ENCODE peak calls at places on chromosome 15, in four cellular contexts. One of them, this sample, is unnamed.

GRCh38 chr15:59437473-59437776 is 561 bp upstream of the FAM81A start:
- DNase-seq in PC-3: no peak
- DNase-seq in activated CD4-positive, alpha-beta memory T cell treated with anti-CD3 and anti-CD28 coated beads for 36 hours: no peak
- DNase-seq in astrocyte of the spinal cord: no peak
- DNase-seq in this sample: no peak

GRCh38 chr15:61228025-61228901 is 839 bp downstream of the RORA start:
- DNase-seq in PC-3: peak
- DNase-seq in activated CD4-positive, alpha-beta memory T cell treated with anti-CD3 and anti-CD28 coated beads for 36 hours: no peak
- DNase-seq in astrocyte of the spinal cord: peak
- DNase-seq in this sample: peak

GRCh38 chr15:44215594-44215993 is 20.5 kb upstream of the FRMD5 start:
- DNase-seq in PC-3: peak
- DNase-seq in activated CD4-positive, alpha-beta memory T cell treated with anti-CD3 and anti-CD28 coated beads for 36 hours: no peak
- DNase-seq in astrocyte of the spinal cord: peak
- DNase-seq in this sample: peak

GRCh38 chr15:61613729-61614128 is 384.6 kb upstream of the RORA start:
- DNase-seq in PC-3: no peak
- DNase-seq in activated CD4-positive, alpha-beta memory T cell treated with anti-CD3 and anti-CD28 coated beads for 36 hours: no peak
- DNase-seq in astrocyte of the spinal cord: peak
- DNase-seq in this sample: peak

GRCh38 chr15:77083381-77084160 is 12.7 kb upstream of the TSPAN3 start:
- DNase-seq in PC-3: no peak
- DNase-seq in activated CD4-positive, alpha-beta memory T cell treated with anti-CD3 and anti-CD28 coated beads for 36 hours: peak
- DNase-seq in astrocyte of the spinal cord: peak
- DNase-seq in this sample: peak

GRCh38 chr15:96020133-96020532 is 310.4 kb upstream of the NR2F2 start:
- DNase-seq in PC-3: no peak
- DNase-seq in activated CD4-positive, alpha-beta memory T cell treated with anti-CD3 and anti-CD28 coated beads for 36 hours: no peak
- DNase-seq in astrocyte of the spinal cord: no peak
- DNase-seq in this sample: no peak

GRCh38 chr15:31271706-31272557 is 54.7 kb upstream of the KLF13 start:
- DNase-seq in PC-3: no peak
- DNase-seq in activated CD4-positive, alpha-beta memory T cell treated with anti-CD3 and anti-CD28 coated beads for 36 hours: peak
- DNase-seq in astrocyte of the spinal cord: no peak
- DNase-seq in this sample: no peak

GRCh38 chr15:84715442-84716035 is 400 bp downstream of the SEC11A start:
- DNase-seq in PC-3: peak
- DNase-seq in activated CD4-positive, alpha-beta memory T cell treated with anti-CD3 and anti-CD28 coated beads for 36 hours: peak
- DNase-seq in astrocyte of the spinal cord: peak
- DNase-seq in this sample: no peak

GRCh38 chr15:56869573-56869972 is 48.9 kb upstream of the TCF12 start:
- DNase-seq in PC-3: no peak
- DNase-seq in activated CD4-positive, alpha-beta memory T cell treated with anti-CD3 and anti-CD28 coated beads for 36 hours: peak
- DNase-seq in astrocyte of the spinal cord: no peak
- DNase-seq in this sample: peak

GRCh38 chr15:91866371-91866905 is 12.9 kb downstream of the SLCO3A1 start:
- DNase-seq in PC-3: no peak
- DNase-seq in activated CD4-positive, alpha-beta memory T cell treated with anti-CD3 and anti-CD28 coated beads for 36 hours: no peak
- DNase-seq in astrocyte of the spinal cord: no peak
- DNase-seq in this sample: peak

GRCh38 chr15:89192136-89192535 is 29.2 kb downstream of the RLBP1 start:
- DNase-seq in PC-3: no peak
- DNase-seq in activated CD4-positive, alpha-beta memory T cell treated with anti-CD3 and anti-CD28 coated beads for 36 hours: no peak
- DNase-seq in astrocyte of the spinal cord: no peak
- DNase-seq in this sample: no peak

GRCh38 chr15:58415636-58416035 is 16.2 kb upstream of the LIPC start:
- DNase-seq in PC-3: no peak
- DNase-seq in activated CD4-positive, alpha-beta memory T cell treated with anti-CD3 and anti-CD28 coated beads for 36 hours: no peak
- DNase-seq in astrocyte of the spinal cord: no peak
- DNase-seq in this sample: no peak

GRCh38 chr15:71364117-71364584 is 248.9 kb downstream of the THSD4 start:
- DNase-seq in PC-3: no peak
- DNase-seq in activated CD4-positive, alpha-beta memory T cell treated with anti-CD3 and anti-CD28 coated beads for 36 hours: no peak
- DNase-seq in astrocyte of the spinal cord: no peak
- DNase-seq in this sample: no peak

GRCh38 chr15:52858388-52859176 is 68.4 kb upstream of the ONECUT1 start:
- DNase-seq in PC-3: no peak
- DNase-seq in activated CD4-positive, alpha-beta memory T cell treated with anti-CD3 and anti-CD28 coated beads for 36 hours: no peak
- DNase-seq in astrocyte of the spinal cord: no peak
- DNase-seq in this sample: no peak

GRCh38 chr15:98952381-98952803 is 55.2 kb downstream of the PGPEP1L start:
- DNase-seq in PC-3: peak
- DNase-seq in activated CD4-positive, alpha-beta memory T cell treated with anti-CD3 and anti-CD28 coated beads for 36 hours: peak
- DNase-seq in astrocyte of the spinal cord: no peak
- DNase-seq in this sample: no peak

GRCh38 chr15:59138243-59138642 is 33.3 kb downstream of the CCNB2 start:
- DNase-seq in PC-3: peak
- DNase-seq in activated CD4-positive, alpha-beta memory T cell treated with anti-CD3 and anti-CD28 coated beads for 36 hours: peak
- DNase-seq in astrocyte of the spinal cord: peak
- DNase-seq in this sample: peak

GRCh38 chr15:45274636-45275035 is 22.6 kb downstream of the SLC28A2 start:
- DNase-seq in PC-3: no peak
- DNase-seq in activated CD4-positive, alpha-beta memory T cell treated with anti-CD3 and anti-CD28 coated beads for 36 hours: no peak
- DNase-seq in astrocyte of the spinal cord: no peak
- DNase-seq in this sample: peak

GRCh38 chr15:61621146-61621545 is 392.0 kb upstream of the RORA start:
- DNase-seq in PC-3: peak
- DNase-seq in activated CD4-positive, alpha-beta memory T cell treated with anti-CD3 and anti-CD28 coated beads for 36 hours: peak
- DNase-seq in astrocyte of the spinal cord: no peak
- DNase-seq in this sample: no peak

GRCh38 chr15:39596358-39597051 is 15.6 kb downstream of the THBS1 start:
- DNase-seq in PC-3: peak
- DNase-seq in activated CD4-positive, alpha-beta memory T cell treated with anti-CD3 and anti-CD28 coated beads for 36 hours: no peak
- DNase-seq in astrocyte of the spinal cord: peak
- DNase-seq in this sample: no peak

GRCh38 chr15:40092416-40093223 is 16.1 kb downstream of the BMF start:
- DNase-seq in PC-3: no peak
- DNase-seq in activated CD4-positive, alpha-beta memory T cell treated with anti-CD3 and anti-CD28 coated beads for 36 hours: no peak
- DNase-seq in astrocyte of the spinal cord: peak
- DNase-seq in this sample: peak

GRCh38 chr15:45199136-45199810 is 11.5 kb upstream of the SHF start:
- DNase-seq in PC-3: peak
- DNase-seq in activated CD4-positive, alpha-beta memory T cell treated with anti-CD3 and anti-CD28 coated beads for 36 hours: peak
- DNase-seq in astrocyte of the spinal cord: peak
- DNase-seq in this sample: no peak

GRCh38 chr15:90838066-90838465 is 30.3 kb upstream of the FURIN start:
- DNase-seq in PC-3: no peak
- DNase-seq in activated CD4-positive, alpha-beta memory T cell treated with anti-CD3 and anti-CD28 coated beads for 36 hours: peak
- DNase-seq in astrocyte of the spinal cord: no peak
- DNase-seq in this sample: no peak

GRCh38 chr15:97140216-97140615 is 809.7 kb downstream of the NR2F2 start:
- DNase-seq in PC-3: no peak
- DNase-seq in activated CD4-positive, alpha-beta memory T cell treated with anti-CD3 and anti-CD28 coated beads for 36 hours: no peak
- DNase-seq in astrocyte of the spinal cord: no peak
- DNase-seq in this sample: no peak

GRCh38 chr15:60010467-60011257 is 6.6 kb downstream of the FOXB1 start:
- DNase-seq in PC-3: no peak
- DNase-seq in activated CD4-positive, alpha-beta memory T cell treated with anti-CD3 and anti-CD28 coated beads for 36 hours: no peak
- DNase-seq in astrocyte of the spinal cord: no peak
- DNase-seq in this sample: no peak

GRCh38 chr15:72086010-72086697 is 31.8 kb downstream of the MYO9A start:
- DNase-seq in PC-3: peak
- DNase-seq in activated CD4-positive, alpha-beta memory T cell treated with anti-CD3 and anti-CD28 coated beads for 36 hours: no peak
- DNase-seq in astrocyte of the spinal cord: no peak
- DNase-seq in this sample: peak

GRCh38 chr15:90782450-90782849 is 65.3 kb downstream of the BLM start:
- DNase-seq in PC-3: no peak
- DNase-seq in activated CD4-positive, alpha-beta memory T cell treated with anti-CD3 and anti-CD28 coated beads for 36 hours: no peak
- DNase-seq in astrocyte of the spinal cord: no peak
- DNase-seq in this sample: no peak

This sample was measured in renal cortical epithelial cell.